ENCODE peak calls at places on chromosome 19, in four cellular contexts. T, U, L and X are unnamed samples.

GRCh38 chr19:6103217-6103644 is 7.1 kb downstream of the RFX2 start:
- DNase-seq in T (peak; percentile 94), U (no peak), L (no peak), X (peak; percentile 85)

GRCh38 chr19:4199699-4200293 is 17.3 kb downstream of the ANKRD24 start:
- DNase-seq in T (no peak), U (no peak), L (no peak), X (no peak)

GRCh38 chr19:44280916-44281315 is 21.2 kb downstream of the ZNF233 start:
- DNase-seq in T (no peak), U (no peak), L (no peak), X (no peak)

GRCh38 chr19:39631626-39632025 is 24.1 kb upstream of the LGALS16 start:
- DNase-seq in T (no peak), U (no peak), L (no peak), X (no peak)

GRCh38 chr19:33947565-33947964 is 150.9 kb downstream of the KCTD15 start:
- DNase-seq in T (no peak), U (no peak), L (no peak), X (no peak)

GRCh38 chr19:7989071-7989575 is 16.3 kb downstream of the ELAVL1 start:
- DNase-seq in T (peak; percentile 69), U (peak; percentile 46), L (no peak), X (no peak)

GRCh38 chr19:33278023-33278402 is 24.3 kb downstream of the CEBPA start:
- DNase-seq in T (no peak), U (peak; percentile 40), L (no peak), X (no peak)

GRCh38 chr19:38656171-38656981 is 8.9 kb downstream of the ACTN4 start:
- DNase-seq in T (peak; percentile 62), U (no peak), L (no peak), X (no peak)

GRCh38 chr19:16429066-16429758 is 42.6 kb downstream of the EPS15L1 start:
- DNase-seq in T (no peak), U (no peak), L (no peak), X (peak; percentile 61)

GRCh38 chr19:48319647-48320537 is 5.5 kb upstream of the EMP3 start:
- DNase-seq in T (peak; percentile 65), U (peak; percentile 83), L (no peak), X (peak; percentile 91)

GRCh38 chr19:1082928-1083816 is 12.0 kb downstream of the POLR2E start:
- DNase-seq in T (no peak), U (peak; percentile 67), L (no peak), X (no peak)

GRCh38 chr19:1085676-1086442 is 9.3 kb downstream of the POLR2E start:
- DNase-seq in T (no peak), U (no peak), L (no peak), X (no peak)

GRCh38 chr19:1085053-1085658 is 10.0 kb downstream of the POLR2E start:
- DNase-seq in T (no peak), U (no peak), L (no peak), X (no peak)

GRCh38 chr19:1082165-1082927 is 12.8 kb downstream of the POLR2E start:
- DNase-seq in T (peak; percentile 18), U (peak; percentile 97), L (no peak), X (peak; percentile 96)

DNA sequence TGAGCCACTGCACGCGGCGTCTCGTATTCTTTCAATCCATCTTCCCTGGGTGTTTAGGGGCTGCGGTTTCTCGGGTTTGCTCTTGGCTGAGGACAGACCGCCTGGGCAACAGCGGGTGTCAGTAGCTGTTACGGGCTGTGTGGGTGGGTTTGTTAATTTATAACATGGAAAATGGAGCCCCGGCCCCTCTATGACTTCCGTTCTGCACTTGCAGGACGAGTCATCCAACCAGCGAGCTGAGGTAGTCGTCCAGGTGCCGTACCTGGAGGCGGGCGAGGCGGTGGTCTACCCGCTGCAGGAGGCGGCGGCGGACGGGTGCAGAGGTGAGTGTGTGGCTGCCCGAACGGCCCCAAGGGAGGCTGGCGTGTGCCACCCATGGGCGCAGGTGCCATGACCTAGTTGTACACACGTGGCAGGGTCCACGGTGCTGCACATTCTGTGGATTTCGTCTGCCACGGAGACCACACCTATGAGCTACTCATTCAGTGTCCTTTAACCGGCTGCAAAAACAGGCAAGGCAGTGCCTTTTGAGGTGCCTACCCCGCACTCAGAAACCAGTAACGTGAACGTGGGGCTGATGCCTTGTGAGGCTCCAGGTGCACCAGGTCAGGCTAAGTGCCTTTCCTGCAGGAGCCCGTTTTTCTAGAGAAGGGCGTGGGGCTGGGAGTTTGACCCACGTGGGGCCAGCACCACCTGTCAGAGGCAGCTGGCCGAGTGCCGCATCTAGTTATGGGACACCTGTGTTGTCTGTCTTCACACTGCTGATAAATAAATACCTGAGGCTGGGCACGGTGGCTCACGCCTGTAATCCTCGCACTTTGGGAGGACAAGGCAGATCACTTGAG is 10.9 kb downstream of the POLR2E start:
- DNase-seq in T (no peak), U (peak; percentile 69), L (no peak), X (no peak)
- H3K4me1 ChIP-seq in T (no peaks in the 10 kb centered on the region), U (peaks cover 23% of the 10 kb centered on the region), L (peaks cover 94% of the 10 kb centered on the region), X (peaks cover 59% of the 10 kb centered on the region)

GRCh38 chr19:56476093-56476492 is 1.1 kb downstream of the ZNF667 start:
- DNase-seq in T (no peak), U (no peak), L (no peak), X (no peak)
- H3K4me3 ChIP-seq in T (peak overlapping the region; percentile 89), U (no peak overlapping the region), L (peak overlapping the region; percentile 68), X (peak overlapping the region; percentile 71)

DNA sequence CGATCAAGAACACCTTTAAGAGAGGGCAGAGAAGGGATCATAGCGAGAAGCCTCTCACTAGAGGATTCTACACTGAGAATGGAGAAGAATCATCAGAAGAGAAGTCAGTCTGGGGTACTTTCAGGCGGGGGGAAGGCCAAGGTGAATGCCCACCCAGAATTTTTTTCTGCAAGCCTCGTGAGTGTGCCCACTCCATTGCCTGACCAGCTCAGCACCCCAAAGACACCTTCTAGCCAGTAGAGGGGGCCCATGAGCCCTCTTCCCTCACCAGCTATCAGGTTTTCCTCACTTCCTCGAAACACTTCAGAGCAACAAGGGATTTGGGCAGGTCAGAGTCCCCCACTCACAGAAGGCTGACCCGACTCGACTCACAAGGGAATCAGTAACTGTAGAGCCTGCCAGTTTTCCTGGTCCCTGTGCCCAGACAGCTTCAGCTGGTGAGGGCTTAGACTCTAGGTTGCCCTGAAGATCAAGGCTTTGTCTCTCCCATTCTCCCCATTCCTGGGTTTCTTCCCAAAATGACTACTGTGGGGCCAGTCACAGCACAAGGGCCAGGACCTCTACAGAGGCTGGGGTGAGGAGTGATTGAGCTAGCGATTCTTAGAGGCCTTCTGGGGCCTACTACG is 18.4 kb downstream of the NLRP13 start:
- DNase-seq in T (no peak), U (no peak), L (no peak), X (no peak)
- TF ChIP-seq CTCF in T (no peak), U (no peak), L (no peak), X (no peak)

DNA sequence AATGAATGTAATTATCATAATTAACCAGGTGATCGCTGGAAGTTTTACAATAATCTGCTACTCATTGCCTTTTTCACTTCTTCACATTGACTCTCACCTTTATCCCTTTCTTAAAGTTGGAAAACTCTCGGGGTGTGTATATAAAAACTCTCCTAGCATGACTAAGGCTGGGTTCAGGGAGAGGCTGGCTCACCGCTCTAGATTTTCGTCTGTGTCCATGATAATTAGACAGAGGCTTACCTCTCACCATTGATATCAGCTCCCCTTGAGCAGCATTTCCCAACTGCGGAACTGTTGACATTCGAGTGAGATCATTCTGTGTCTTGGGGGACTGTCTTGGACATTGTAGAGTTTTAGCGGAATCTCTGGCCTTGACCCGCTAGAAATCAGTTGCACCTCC is 39.4 kb downstream of the NFIX start:
- DNase-seq in T (no peak), U (no peak), L (no peak), X (no peak)
- H3K4me1 ChIP-seq in T (peaks cover 48% of the 10 kb centered on the region), U (peaks cover 57% of the 10 kb centered on the region), L (peaks cover 100% of the 10 kb centered on the region), X (peaks cover 92% of the 10 kb centered on the region)

DNA sequence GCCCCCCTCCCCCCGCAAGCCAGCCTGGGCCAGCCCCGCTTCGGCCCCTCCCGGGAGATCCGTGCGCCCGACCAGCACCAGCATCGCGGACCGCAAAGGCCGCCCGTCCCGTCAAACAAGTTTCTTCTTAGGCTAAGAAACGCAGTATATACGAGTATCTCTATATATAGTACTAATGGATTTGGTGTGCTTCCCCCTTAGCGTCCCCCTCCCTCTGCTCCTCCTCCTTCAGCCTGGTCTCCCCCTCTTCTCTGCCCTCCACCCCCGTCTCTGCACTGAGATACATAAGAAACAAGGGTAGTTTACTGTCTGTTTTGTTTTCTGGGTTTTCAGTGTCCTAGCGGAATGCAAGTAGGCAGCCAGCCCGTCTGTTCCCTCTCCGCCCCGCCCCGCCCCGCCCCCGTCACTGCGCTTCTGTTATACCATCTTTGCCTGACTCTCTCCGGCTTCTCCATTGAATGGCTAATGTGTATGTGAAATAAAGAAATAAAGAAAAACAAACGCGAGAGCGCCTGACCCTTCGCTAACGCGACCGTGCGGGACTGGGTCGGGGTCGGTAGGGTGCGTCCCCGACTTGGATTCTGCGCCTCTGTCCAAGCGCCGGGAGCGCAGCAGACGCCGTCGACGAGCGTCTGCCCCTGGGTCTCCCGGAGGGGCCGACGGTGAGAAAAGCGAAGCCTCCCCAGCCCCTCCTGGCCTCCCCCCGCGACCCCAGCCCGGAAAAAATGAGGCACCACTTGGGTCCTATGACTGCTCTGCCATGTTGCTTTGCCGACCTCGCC is 4.2 kb downstream of the LYL1 start:
- DNase-seq in T (peak; percentile 49), U (peak; percentile 72), L (no peak), X (no peak)
- H3K4me3 ChIP-seq in T (no peak overlapping the region), U (no peak overlapping the region), L (peak overlapping the region; percentile 62), X (peak overlapping the region; percentile 44)